ENCODE peak calls at places on chromosomes 7 and 10, in eight cellular contexts. A is spleen, G is PC-9, X is stomach, U is dorsolateral prefrontal cortex, V is heart right ventricle, L is tibial artery, J is OCI-LY7. I is an unnamed sample.

GRCh38 chr7:16129431-16130126 is 291.8 kb downstream of the CRPPA start:
- DNase-seq in L (no peak), A (no peak), G (peak; percentile 95), U (no peak), J (no peak), V (no peak), X (no peak), I (no peak)

GRCh38 chr7:85479918-85480658 is 293.2 kb upstream of the SEMA3D start:
- DNase-seq in J (no peak), U (no peak), X (no peak), V (no peak), L (no peak), A (no peak), G (no peak), I (no peak)

GRCh38 chr10:57692255-57692980 is 575.3 kb downstream of the IPMK start:
- DNase-seq in U (no peak), V (no peak), G (peak; percentile 38), L (no peak), J (no peak), X (no peak), A (no peak), I (no peak)

GRCh38 chr10:2978574-2979266 is 88.6 kb upstream of the PFKP start:
- DNase-seq in L (no peak), U (no peak), G (no peak), V (no peak), X (no peak), J (no peak), A (no peak), I (no peak)

GRCh38 chr7:155288055-155288454 is 9.6 kb upstream of the INSIG1 start:
- DNase-seq in V (no peak), G (no peak), X (no peak), U (no peak), L (no peak), A (no peak), J (no peak), I (no peak)

GRCh38 chr7:50557114-50557513 is 8.1 kb downstream of the DDC start:
- DNase-seq in A (no peak), U (no peak), G (no peak), J (no peak), X (no peak), L (no peak), V (no peak), I (no peak)

GRCh38 chr7:152896217-152896616 is 136.7 kb downstream of the ACTR3B start:
- DNase-seq in X (no peak), L (no peak), V (no peak), U (no peak), A (peak; percentile 52), J (no peak), G (no peak), I (no peak)

GRCh38 chr10:43084812-43085211 is 7.9 kb downstream of the RET start:
- DNase-seq in X (no peak), L (no peak), G (no peak), J (no peak), U (no peak), A (no peak), V (no peak), I (no peak)

GRCh38 chr7:17123020-17123419 is 175.4 kb upstream of the AHR start:
- DNase-seq in G (peak; percentile 44), A (no peak), U (no peak), L (no peak), J (no peak), X (no peak), V (no peak), I (no peak)

GRCh38 chr7:79806161-79806734 is 328.4 kb upstream of the GNAI1 start:
- DNase-seq in L (no peak), V (no peak), X (no peak), J (no peak), U (no peak), G (no peak), A (no peak), I (no peak)

GRCh38 chr10:87706731-87707130 is 47.1 kb downstream of the PAPSS2 start:
- DNase-seq in J (no peak), G (no peak), A (no peak), U (no peak), L (no peak), X (no peak), V (no peak), I (no peak)

GRCh38 chr7:158944195-158944594 is 87.8 kb downstream of the DYNC2I1 start:
- DNase-seq in U (no peak), X (no peak), A (no peak), J (no peak), V (no peak), G (no peak), L (no peak), I (no peak)

GRCh38 chr7:47470567-47471357 is 111.1 kb downstream of the TNS3 start:
- DNase-seq in U (no peak), G (no peak), A (no peak), L (no peak), V (no peak), X (peak; percentile 78), J (no peak), I (no peak)

GRCh38 chr10:44805461-44806210 is 105.5 kb upstream of the TMEM72 start:
- DNase-seq in G (no peak), L (no peak), U (no peak), A (no peak), X (no peak), V (no peak), J (no peak), I (no peak)
- TF ChIP-seq CTCF in G (no peak), L (no peak), U (no peak), A (no peak), X (no peak), V (no peak), J (no peak), I (no peak)

GRCh38 chr10:90089724-90090123 is 388.3 kb downstream of the KIF20B start:
- DNase-seq in J (no peak), L (no peak), G (no peak), U (no peak), V (no peak), A (no peak), X (no peak), I (no peak)

GRCh38 chr10:90088008-90088322 is 386.6 kb downstream of the KIF20B start:
- DNase-seq in A (no peak), G (no peak), V (no peak), U (no peak), J (no peak), L (no peak), X (no peak), I (no peak)

DNA sequence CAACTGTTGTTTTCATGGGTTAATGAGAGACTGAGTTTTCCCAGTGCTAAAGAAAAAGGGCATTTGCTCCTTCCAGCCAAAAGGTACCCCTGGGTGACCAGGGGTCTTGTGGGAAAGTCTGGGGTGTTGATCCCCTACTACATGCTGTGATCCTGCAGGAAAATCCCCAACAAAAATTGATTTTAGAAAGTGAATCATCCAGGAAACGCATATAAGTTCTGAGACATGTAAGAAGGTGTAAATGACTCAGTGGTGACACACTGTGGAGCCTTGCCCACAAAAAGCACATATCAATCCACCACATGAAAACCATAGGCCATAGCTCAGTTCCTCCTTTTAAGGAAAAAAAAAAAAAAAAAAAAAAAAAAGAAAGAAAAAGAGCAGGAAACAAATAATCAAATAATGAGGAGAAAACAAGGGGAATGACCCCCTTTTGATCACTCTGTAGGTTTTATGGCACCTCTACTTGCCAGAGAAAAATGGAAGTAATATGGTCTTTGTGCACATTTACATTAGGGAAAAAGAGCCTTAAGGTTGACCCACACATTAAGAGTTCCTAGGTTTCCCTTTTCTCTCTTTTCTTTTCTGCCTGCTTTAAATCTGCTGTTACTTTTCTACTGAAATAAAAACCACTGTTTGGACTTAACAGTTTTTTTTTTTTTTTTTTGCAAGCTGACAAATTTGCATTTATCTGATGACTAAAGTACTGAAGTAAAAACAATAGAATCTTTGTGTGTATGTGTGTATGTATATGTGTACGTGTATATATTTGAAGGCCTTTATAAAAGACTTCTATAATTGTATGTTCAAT is 386.0 kb downstream of the KIF20B start:
- DNase-seq in G (no peak), U (no peak), V (no peak), J (peak; percentile 17), A (no peak), L (no peak), X (no peak), I (no peak)
- TF ChIP-seq CTCF in G (no peak), U (no peak), V (no peak), J (no peak), A (no peak), L (no peak), X (no peak), I (no peak)

GRCh38 chr7:93889261-93889660 is 1.3 kb downstream of the TFPI2 start:
- DNase-seq in V (no peak), U (no peak), G (no peak), J (no peak), X (no peak), A (no peak), L (no peak), I (no peak)

GRCh38 chr7:93894966-93895650 is 4.6 kb upstream of the TFPI2 start:
- DNase-seq in A (no peak), L (no peak), V (no peak), X (no peak), J (no peak), G (no peak), U (no peak), I (no peak)

GRCh38 chr7:93890041-93890463 is 501 bp downstream of the TFPI2 start:
- DNase-seq in L (peak; percentile 23), G (peak; percentile 56), X (no peak), J (no peak), V (peak; percentile 17), U (no peak), A (peak; percentile 75), I (peak; percentile 20)

GRCh38 chr7:93894426-93894825 is 3.9 kb upstream of the TFPI2 start:
- DNase-seq in U (no peak), G (no peak), L (no peak), V (no peak), X (no peak), A (no peak), J (no peak), I (no peak)

GRCh38 chr7:93890464-93891068 is at the start of gene TFPI2:
- DNase-seq in X (no peak), V (peak; percentile 15), L (no peak), U (no peak), G (peak; percentile 89), J (no peak), A (peak; percentile 72), I (peak; percentile 27)
- TF ChIP-seq CTCF in X (no peak), V (no peak), L (no peak), U (no peak), G (peak; percentile 0), J (no peak), A (no peak), I (no peak)

GRCh38 chr7:30065746-30066145 is 37.5 kb downstream of the PLEKHA8 start:
- DNase-seq in L (no peak), U (no peak), J (no peak), V (no peak), G (no peak), X (no peak), A (no peak), I (no peak)

GRCh38 chr7:30068117-30068516 is 39.9 kb downstream of the PLEKHA8 start:
- DNase-seq in J (no peak), A (no peak), L (no peak), G (peak; percentile 90), V (no peak), U (no peak), X (no peak), I (no peak)

GRCh38 chr7:30057741-30058140 is 29.5 kb downstream of the PLEKHA8 start:
- DNase-seq in J (no peak), A (no peak), G (peak; percentile 57), V (no peak), U (no peak), L (no peak), X (no peak), I (no peak)

GRCh38 chr7:30066697-30067096 is 38.5 kb downstream of the PLEKHA8 start:
- DNase-seq in U (no peak), V (no peak), G (no peak), X (no peak), A (no peak), L (no peak), J (no peak), I (no peak)

GRCh38 chr7:30062587-30062986 is 34.4 kb downstream of the PLEKHA8 start:
- DNase-seq in A (no peak), L (no peak), V (no peak), G (peak; percentile 53), X (no peak), J (peak; percentile 62), U (no peak), I (no peak)
- TF ChIP-seq CTCF in A (no peak), L (peak; percentile 63), V (peak; percentile 46), G (peak; percentile 89), X (peak; percentile 22), J (peak; percentile 96), U (peak; percentile 84), I (peak; percentile 77)

I was measured in neural crest cell.